ENCODE peak calls at places on chromosome 12, in four cellular contexts. A is HTR-8/SVneo; W is IMR-90; D is activated naive CD8-positive, alpha-beta T cell treated with anti-CD3 and anti-CD28 coated beads for 36 hours. N is an unnamed sample.

GRCh38 chr12:114174326-114174725 is 208.2 kb upstream of the RBM19 start:
- DNase-seq in A (no peak), W (no peak), D (no peak), N (no peak)

GRCh38 chr12:53530920-53531319 is 23.6 kb upstream of the NPFF start:
- DNase-seq in A (no peak), W (peak), D (no peak), N (peak)

GRCh38 chr12:17928708-17929366 is 161.2 kb downstream of the RERGL start:
- DNase-seq in A (peak), W (peak), D (no peak), N (peak)

GRCh38 chr12:112046003-112046402 is 32.8 kb downstream of the ERP29 start:
- DNase-seq in A (no peak), W (peak), D (no peak), N (no peak)

GRCh38 chr12:108530141-108530540 is 15.1 kb downstream of the FICD start:
- DNase-seq in A (no peak), W (no peak), D (no peak), N (no peak)

GRCh38 chr12:98498635-98499034 is 16.8 kb upstream of the TMPO start:
- DNase-seq in A (no peak), W (no peak), D (no peak), N (no peak)

GRCh38 chr12:19760611-19761010 is 321.3 kb downstream of the AEBP2 start:
- DNase-seq in A (no peak), W (no peak), D (no peak), N (no peak)

GRCh38 chr12:102957339-102958050 is at the start of gene ASCL1:
- DNase-seq in A (no peak), W (peak), D (no peak), N (peak)

GRCh38 chr12:49415426-49416040 is 48.3 kb downstream of the SPATS2 start:
- DNase-seq in A (no peak), W (no peak), D (no peak), N (no peak)

GRCh38 chr12:105843989-105844768 is 294.6 kb downstream of the NUAK1 start:
- DNase-seq in A (no peak), W (peak), D (no peak), N (peak)

GRCh38 chr12:110661337-110661972 is 27.5 kb downstream of the HVCN1 start:
- DNase-seq in A (no peak), W (no peak), D (peak), N (no peak)

GRCh38 chr12:93818488-93819047 is 141.4 kb downstream of the CRADD start:
- DNase-seq in A (no peak), W (no peak), D (no peak), N (no peak)

GRCh38 chr12:68675098-68675842 is 11.5 kb upstream of the NUP107 start:
- DNase-seq in A (no peak), W (no peak), D (peak), N (peak)

GRCh38 chr12:125267114-125267513 is 201.9 kb downstream of the AACS start:
- DNase-seq in A (no peak), W (no peak), D (no peak), N (no peak)

GRCh38 chr12:3553681-3554546 is 62.9 kb downstream of the PRMT8 start:
- DNase-seq in A (no peak), W (no peak), D (no peak), N (no peak)

GRCh38 chr12:124073636-124074035 is 100.6 kb downstream of the ZNF664 start:
- DNase-seq in A (no peak), W (no peak), D (no peak), N (peak)

GRCh38 chr12:57893460-57894353 is 47.2 kb upstream of the CTDSP2 start:
- DNase-seq in A (peak), W (peak), D (no peak), N (peak)

GRCh38 chr12:24069532-24070395 is 120.3 kb upstream of the SOX5 start:
- DNase-seq in A (no peak), W (peak), D (no peak), N (peak)

GRCh38 chr12:14416658-14417057 is 51.2 kb downstream of the ATF7IP start:
- DNase-seq in A (peak), W (peak), D (peak), N (peak)

GRCh38 chr12:1607940-1608782 is 13.8 kb upstream of the FBXL14 start:
- DNase-seq in A (no peak), W (peak), D (no peak), N (no peak)

GRCh38 chr12:79690156-79690605 is 583 bp downstream of the PAWR start:
- DNase-seq in A (no peak), W (peak), D (no peak), N (no peak)

GRCh38 chr12:75766263-75767160 is 255.1 kb upstream of the KRR1 start:
- DNase-seq in A (peak), W (peak), D (no peak), N (peak)

GRCh38 chr12:14771651-14772137 is 31.6 kb downstream of the WBP11 start:
- DNase-seq in A (no peak), W (no peak), D (peak), N (no peak)

GRCh38 chr12:16573652-16574077 is 32.3 kb downstream of the LMO3 start:
- DNase-seq in A (no peak), W (peak), D (no peak), N (no peak)

GRCh38 chr12:65606008-65606766 is 218.1 kb upstream of the HMGA2 start:
- DNase-seq in A (no peak), W (no peak), D (no peak), N (no peak)

GRCh38 chr12:130227641-130228040 is 65.4 kb downstream of the FZD10 start:
- DNase-seq in A (no peak), W (no peak), D (no peak), N (no peak)

GRCh38 chr12:102093319-102093718 is 26.6 kb downstream of the NUP37 start:
- DNase-seq in A (no peak), W (peak), D (no peak), N (peak)

GRCh38 chr12:18967814-18968213 is 161.7 kb upstream of the PLEKHA5 start:
- DNase-seq in A (no peak), W (no peak), D (no peak), N (peak)

GRCh38 chr12:59780605-59781135 is 184.8 kb downstream of the SLC16A7 start:
- DNase-seq in A (no peak), W (peak), D (no peak), N (peak)

GRCh38 chr12:41605528-41606295 is 417.6 kb downstream of the PDZRN4 start:
- DNase-seq in A (no peak), W (peak), D (no peak), N (peak)

GRCh38 chr12:93518725-93519124 is 51.4 kb downstream of the MRPL42 start:
- DNase-seq in A (no peak), W (peak), D (no peak), N (peak)

GRCh38 chr12:78085562-78086182 is 255.0 kb downstream of the NAV3 start:
- DNase-seq in A (no peak), W (peak), D (no peak), N (peak)

GRCh38 chr12:54054442-54055332 is 1.1 kb downstream of the HOXC4 start:
- DNase-seq in A (no peak), W (no peak), D (no peak), N (no peak)

GRCh38 chr12:83462419-83462818 is 775.7 kb downstream of the TMTC2 start:
- DNase-seq in A (no peak), W (no peak), D (no peak), N (no peak)

GRCh38 chr12:53289891-53290290 is 5.5 kb upstream of the PFDN5 start:
- DNase-seq in A (no peak), W (peak), D (no peak), N (peak)

N was measured in astrocyte.